ENCODE peak calls at places on chromosomes 12 and 14, in four cellular contexts. One of them, this sample, is unnamed.

GRCh38 chr12:19234171-19234704 is 104.7 kb downstream of the PLEKHA5 start:
- DNase-seq in HepG2: no peak
- DNase-seq in GM12878: no peak
- DNase-seq in K562: no peak
- DNase-seq in this sample: peak

GRCh38 chr14:105847400-105847799 is 321.0 kb downstream of the TMEM121 start:
- DNase-seq in HepG2: no peak
- DNase-seq in GM12878: no peak
- DNase-seq in K562: no peak
- DNase-seq in this sample: no peak

GRCh38 chr14:22981090-22982012 is 1.0 kb downstream of the AJUBA start:
- DNase-seq in HepG2: no peak
- DNase-seq in GM12878: no peak
- DNase-seq in K562: no peak
- DNase-seq in this sample: no peak

GRCh38 chr12:54259194-54260011 is 20.5 kb downstream of the CBX5 start:
- DNase-seq in HepG2: no peak
- DNase-seq in GM12878: peak
- DNase-seq in K562: peak
- DNase-seq in this sample: peak

GRCh38 chr12:51862947-51863346 is 14.4 kb upstream of the FIGNL2 start:
- DNase-seq in HepG2: no peak
- DNase-seq in GM12878: no peak
- DNase-seq in K562: no peak
- DNase-seq in this sample: no peak

GRCh38 chr12:132018193-132018916 is 68.6 kb downstream of the EP400 start:
- DNase-seq in HepG2: no peak
- DNase-seq in GM12878: no peak
- DNase-seq in K562: peak
- DNase-seq in this sample: peak

GRCh38 chr12:47983541-47984115 is 20.2 kb downstream of the TMEM106C start:
- DNase-seq in HepG2: no peak
- DNase-seq in GM12878: no peak
- DNase-seq in K562: no peak
- DNase-seq in this sample: no peak

GRCh38 chr12:88237954-88238353 is 95.8 kb downstream of the TMTC3 start:
- DNase-seq in HepG2: no peak
- DNase-seq in GM12878: peak
- DNase-seq in K562: no peak
- DNase-seq in this sample: peak

GRCh38 chr12:82756303-82756702 is 69.6 kb downstream of the TMTC2 start:
- DNase-seq in HepG2: no peak
- DNase-seq in GM12878: no peak
- DNase-seq in K562: no peak
- DNase-seq in this sample: no peak

GRCh38 chr14:33964599-33965317 is 13.9 kb upstream of the EGLN3 start:
- DNase-seq in HepG2: no peak
- DNase-seq in GM12878: no peak
- DNase-seq in K562: peak
- DNase-seq in this sample: no peak

GRCh38 chr12:11797317-11797913 is 147.9 kb downstream of the ETV6 start:
- DNase-seq in HepG2: peak
- DNase-seq in GM12878: no peak
- DNase-seq in K562: no peak
- DNase-seq in this sample: peak

GRCh38 chr12:52063986-52064649 is 5.7 kb upstream of the ATG101 start:
- DNase-seq in HepG2: no peak
- DNase-seq in GM12878: no peak
- DNase-seq in K562: peak
- DNase-seq in this sample: peak

GRCh38 chr14:95835331-95835730 is 41.3 kb upstream of the TUNAR start:
- DNase-seq in HepG2: peak
- DNase-seq in GM12878: no peak
- DNase-seq in K562: no peak
- DNase-seq in this sample: peak

GRCh38 chr12:52191841-52192791 is at the start of gene KRT80:
- DNase-seq in HepG2: peak
- DNase-seq in GM12878: no peak
- DNase-seq in K562: no peak
- DNase-seq in this sample: peak

GRCh38 chr12:67818379-67819001 is 169.9 kb downstream of the DYRK2 start:
- DNase-seq in HepG2: no peak
- DNase-seq in GM12878: no peak
- DNase-seq in K562: no peak
- DNase-seq in this sample: no peak

GRCh38 chr12:28099862-28100261 is 90.4 kb upstream of the CCDC91 start:
- DNase-seq in HepG2: no peak
- DNase-seq in GM12878: no peak
- DNase-seq in K562: no peak
- DNase-seq in this sample: no peak

GRCh38 chr14:54568821-54569591 is 2.1 kb downstream of the SAMD4A start:
- DNase-seq in HepG2: peak
- DNase-seq in GM12878: no peak
- DNase-seq in K562: peak
- DNase-seq in this sample: peak

GRCh38 chr14:58887931-58888330 is 250.2 kb downstream of the DACT1 start:
- DNase-seq in HepG2: no peak
- DNase-seq in GM12878: no peak
- DNase-seq in K562: no peak
- DNase-seq in this sample: no peak

GRCh38 chr14:64549805-64550538 is at the start of gene PPP1R36:
- DNase-seq in HepG2: no peak
- DNase-seq in GM12878: no peak
- DNase-seq in K562: peak
- DNase-seq in this sample: no peak

GRCh38 chr12:82682326-82682725 is 4.4 kb upstream of the TMTC2 start:
- DNase-seq in HepG2: no peak
- DNase-seq in GM12878: no peak
- DNase-seq in K562: no peak
- DNase-seq in this sample: no peak

GRCh38 chr14:31927348-31927826 is 149.7 kb upstream of the ARHGAP5 start:
- DNase-seq in HepG2: peak
- DNase-seq in GM12878: no peak
- DNase-seq in K562: no peak
- DNase-seq in this sample: peak

GRCh38 chr12:131896080-131896810 is 1.8 kb downstream of the ULK1 start:
- DNase-seq in HepG2: peak
- DNase-seq in GM12878: no peak
- DNase-seq in K562: peak
- DNase-seq in this sample: peak

GRCh38 chr12:5655120-5655519 is 223.2 kb downstream of the NTF3 start:
- DNase-seq in HepG2: no peak
- DNase-seq in GM12878: no peak
- DNase-seq in K562: no peak
- DNase-seq in this sample: no peak

GRCh38 chr14:74362361-74362915 is 14.2 kb downstream of the VRTN start:
- DNase-seq in HepG2: peak
- DNase-seq in GM12878: peak
- DNase-seq in K562: peak
- DNase-seq in this sample: peak

GRCh38 chr12:106629797-106630669 is 47.2 kb downstream of the RFX4 start:
- DNase-seq in HepG2: no peak
- DNase-seq in GM12878: no peak
- DNase-seq in K562: no peak
- DNase-seq in this sample: no peak

GRCh38 chr12:4909734-4910501 is at the start of gene KCNA1:
- DNase-seq in HepG2: no peak
- DNase-seq in GM12878: no peak
- DNase-seq in K562: no peak
- DNase-seq in this sample: no peak

GRCh38 chr14:100341301-100342031 is 18.3 kb downstream of the SLC25A47 start:
- DNase-seq in HepG2: no peak
- DNase-seq in GM12878: peak
- DNase-seq in K562: no peak
- DNase-seq in this sample: peak

GRCh38 chr14:91229743-91230200 is 14.7 kb downstream of the GPR68 start:
- DNase-seq in HepG2: no peak
- DNase-seq in GM12878: peak
- DNase-seq in K562: no peak
- DNase-seq in this sample: peak

GRCh38 chr14:100486025-100486828 is 101.0 kb downstream of the BEGAIN start:
- DNase-seq in HepG2: peak
- DNase-seq in GM12878: peak
- DNase-seq in K562: peak
- DNase-seq in this sample: peak

GRCh38 chr14:56730468-56731145 is 79.7 kb downstream of the OTX2 start:
- DNase-seq in HepG2: no peak
- DNase-seq in GM12878: no peak
- DNase-seq in K562: no peak
- DNase-seq in this sample: no peak

GRCh38 chr12:39619660-39620433 is at the start of gene ABCD2:
- DNase-seq in HepG2: peak
- DNase-seq in GM12878: peak
- DNase-seq in K562: peak
- DNase-seq in this sample: peak

GRCh38 chr12:87943666-87944065 is 85.5 kb downstream of the C12orf50 start:
- DNase-seq in HepG2: no peak
- DNase-seq in GM12878: no peak
- DNase-seq in K562: no peak
- DNase-seq in this sample: no peak

GRCh38 chr12:123546281-123546680 is 12.8 kb upstream of the RILPL1 start:
- DNase-seq in HepG2: no peak
- DNase-seq in GM12878: no peak
- DNase-seq in K562: no peak
- DNase-seq in this sample: peak

GRCh38 chr14:79254069-79254775 is 957.1 kb downstream of the DIO2 start:
- DNase-seq in HepG2: no peak
- DNase-seq in GM12878: no peak
- DNase-seq in K562: no peak
- DNase-seq in this sample: peak

DNA sequence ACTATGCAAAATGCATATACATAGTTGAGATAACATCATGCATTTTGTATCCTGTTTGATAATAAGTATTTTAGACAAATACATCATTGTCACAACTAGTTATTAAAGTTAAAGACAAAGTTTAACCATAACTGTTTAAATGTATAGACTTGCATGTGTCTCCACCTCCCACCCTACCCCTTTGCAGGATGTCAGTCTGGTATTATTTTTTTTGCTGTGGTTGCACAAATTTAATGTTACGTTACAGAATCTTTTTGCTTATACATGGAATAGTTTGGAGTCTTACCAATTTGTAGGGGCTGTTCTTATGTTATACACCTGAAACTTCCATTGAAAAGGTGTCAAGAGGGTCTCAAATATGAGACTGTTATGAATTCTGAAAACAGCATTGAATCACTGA is 5.6 kb downstream of the CHST11 start:
- DNase-seq in HepG2: no peak
- DNase-seq in GM12878: no peak
- DNase-seq in K562: no peak
- DNase-seq in this sample: no peak
- TF ChIP-seq MXI1 in HepG2: no peak
- TF ChIP-seq MXI1 in GM12878: no peak
- TF ChIP-seq MXI1 in K562: no peak
- TF ChIP-seq MXI1 in this sample: no peak

GRCh38 chr12:110453569-110454296 is 3.6 kb upstream of the ARPC3 start:
- DNase-seq in HepG2: peak
- DNase-seq in GM12878: no peak
- DNase-seq in K562: no peak
- DNase-seq in this sample: no peak

GRCh38 chr12:110451263-110451662 is 1.1 kb upstream of the ARPC3 start:
- DNase-seq in HepG2: no peak
- DNase-seq in GM12878: no peak
- DNase-seq in K562: no peak
- DNase-seq in this sample: no peak

GRCh38 chr12:110444455-110444854 is 5.7 kb downstream of the ARPC3 start:
- DNase-seq in HepG2: no peak
- DNase-seq in GM12878: no peak
- DNase-seq in K562: no peak
- DNase-seq in this sample: no peak

GRCh38 chr12:110449799-110450497 is at the start of gene ARPC3:
- DNase-seq in HepG2: peak
- DNase-seq in GM12878: peak
- DNase-seq in K562: peak
- DNase-seq in this sample: peak
- TF ChIP-seq POLR2A in HepG2: peak
- TF ChIP-seq POLR2A in GM12878: peak
- TF ChIP-seq POLR2A in K562: peak
- TF ChIP-seq POLR2A in this sample: peak

GRCh38 chr12:24901975-24902461 is 46.9 kb downstream of the BCAT1 start:
- DNase-seq in HepG2: no peak
- DNase-seq in GM12878: no peak
- DNase-seq in K562: no peak
- DNase-seq in this sample: no peak

GRCh38 chr12:24904871-24905270 is 44.0 kb downstream of the BCAT1 start:
- DNase-seq in HepG2: no peak
- DNase-seq in GM12878: no peak
- DNase-seq in K562: no peak
- DNase-seq in this sample: no peak

GRCh38 chr12:24905431-24905830 is 43.5 kb downstream of the BCAT1 start:
- DNase-seq in HepG2: no peak
- DNase-seq in GM12878: no peak
- DNase-seq in K562: no peak
- DNase-seq in this sample: peak

GRCh38 chr12:24902521-24903304 is 46.2 kb downstream of the BCAT1 start:
- DNase-seq in HepG2: no peak
- DNase-seq in GM12878: no peak
- DNase-seq in K562: no peak
- DNase-seq in this sample: no peak

GRCh38 chr12:24903305-24904088 is 45.4 kb downstream of the BCAT1 start:
- DNase-seq in HepG2: no peak
- DNase-seq in GM12878: no peak
- DNase-seq in K562: no peak
- DNase-seq in this sample: no peak
- TF ChIP-seq MXI1 in HepG2: no peak
- TF ChIP-seq MXI1 in GM12878: no peak
- TF ChIP-seq MXI1 in K562: no peak
- TF ChIP-seq MXI1 in this sample: no peak

DNA sequence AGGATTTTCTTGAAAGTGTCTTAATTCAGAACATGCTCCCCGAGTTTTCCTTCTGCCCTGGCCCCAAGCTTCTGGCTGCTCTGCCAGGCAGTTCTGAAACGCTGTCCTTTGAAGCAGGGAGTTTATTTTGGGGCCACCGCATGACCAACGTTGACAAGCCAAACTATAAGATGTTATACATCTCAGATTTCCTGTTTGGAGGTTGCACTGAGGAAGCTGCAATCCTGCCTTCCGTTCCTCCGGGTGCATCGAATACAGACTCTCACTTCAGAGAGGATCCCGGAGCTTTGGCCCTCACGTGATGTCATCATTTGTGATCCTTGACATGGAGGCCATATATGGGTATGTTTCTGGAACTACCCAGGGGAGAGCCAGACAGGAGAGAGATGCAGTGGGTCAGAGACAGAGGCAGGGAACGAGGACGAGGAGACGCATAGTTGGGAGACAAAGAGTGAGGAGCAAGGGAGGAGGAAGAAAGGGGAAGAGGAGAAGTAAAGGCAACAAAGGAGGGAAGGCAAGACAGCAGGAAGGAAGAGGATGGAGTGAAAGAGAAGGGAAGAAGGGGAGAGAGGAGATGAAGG is at the start of gene ASB2:
- DNase-seq in HepG2: no peak
- DNase-seq in GM12878: no peak
- DNase-seq in K562: no peak
- DNase-seq in this sample: peak
- TF ChIP-seq POLR2A in HepG2: no peak
- TF ChIP-seq POLR2A in GM12878: no peak
- TF ChIP-seq POLR2A in K562: no peak
- TF ChIP-seq POLR2A in this sample: no peak

GRCh38 chr12:2484141-2484776 is 310.5 kb upstream of the FKBP4 start:
- DNase-seq in HepG2: no peak
- DNase-seq in GM12878: no peak
- DNase-seq in K562: no peak
- DNase-seq in this sample: no peak
- TF ChIP-seq MXI1 in HepG2: no peak
- TF ChIP-seq MXI1 in GM12878: no peak
- TF ChIP-seq MXI1 in K562: no peak
- TF ChIP-seq MXI1 in this sample: no peak